ENCODE peak calls at places on chromosomes 3 and 15, in six cellular contexts. One of them, this sample, is unnamed.
A peak's percentile ranks its signal among the peaks of the same experiment; 100 is the strongest.

GRCh38 chr15:85726446-85726845 is 68.3 kb downstream of the KLHL25 start:
- DNase-seq in activated CD4-positive, alpha-beta T cell treated with anti-CD3 and anti-CD28 coated beads, Interleukin-2, amount 50 U/mL, for 1 hour: no peak
- DNase-seq in neural crest cell: no peak
- DNase-seq in EH: peak; percentile 79
- DNase-seq in osteoblast: no peak
- DNase-seq in DMS79 treated with DMSO at 0.1 percent for 48 hours: no peak
- DNase-seq in this sample: no peak

GRCh38 chr15:74653426-74654082 is 37.9 kb downstream of the CLK3 start:
- DNase-seq in osteoblast: no peak
- DNase-seq in neural crest cell: no peak
- DNase-seq in activated CD4-positive, alpha-beta T cell treated with anti-CD3 and anti-CD28 coated beads, Interleukin-2, amount 50 U/mL, for 1 hour: no peak
- DNase-seq in DMS79 treated with DMSO at 0.1 percent for 48 hours: peak; percentile 29
- DNase-seq in EH: peak; percentile 75
- DNase-seq in this sample: no peak

GRCh38 chr3:141795719-141796435 is 32.7 kb downstream of the GRK7 start:
- DNase-seq in DMS79 treated with DMSO at 0.1 percent for 48 hours: peak; percentile 94
- DNase-seq in osteoblast: no peak
- DNase-seq in neural crest cell: no peak
- DNase-seq in activated CD4-positive, alpha-beta T cell treated with anti-CD3 and anti-CD28 coated beads, Interleukin-2, amount 50 U/mL, for 1 hour: peak; percentile 45
- DNase-seq in EH: peak; percentile 14
- DNase-seq in this sample: no peak

GRCh38 chr15:76996526-76997401 is 1.8 kb downstream of the PSTPIP1 start:
- DNase-seq in EH: peak; percentile 41
- DNase-seq in osteoblast: peak; percentile 91
- DNase-seq in activated CD4-positive, alpha-beta T cell treated with anti-CD3 and anti-CD28 coated beads, Interleukin-2, amount 50 U/mL, for 1 hour: peak; percentile 55
- DNase-seq in DMS79 treated with DMSO at 0.1 percent for 48 hours: no peak
- DNase-seq in neural crest cell: no peak
- DNase-seq in this sample: no peak

GRCh38 chr15:39025881-39026280 is 461.3 kb upstream of the RASGRP1 start:
- DNase-seq in DMS79 treated with DMSO at 0.1 percent for 48 hours: no peak
- DNase-seq in osteoblast: no peak
- DNase-seq in activated CD4-positive, alpha-beta T cell treated with anti-CD3 and anti-CD28 coated beads, Interleukin-2, amount 50 U/mL, for 1 hour: no peak
- DNase-seq in neural crest cell: no peak
- DNase-seq in EH: no peak
- DNase-seq in this sample: no peak

GRCh38 chr3:194220776-194221735 is 85.1 kb downstream of the HES1 start:
- DNase-seq in activated CD4-positive, alpha-beta T cell treated with anti-CD3 and anti-CD28 coated beads, Interleukin-2, amount 50 U/mL, for 1 hour: no peak
- DNase-seq in neural crest cell: no peak
- DNase-seq in osteoblast: no peak
- DNase-seq in DMS79 treated with DMSO at 0.1 percent for 48 hours: no peak
- DNase-seq in EH: peak; percentile 39
- DNase-seq in this sample: no peak

GRCh38 chr15:57625703-57626448 is 34.2 kb downstream of the MYZAP start:
- DNase-seq in activated CD4-positive, alpha-beta T cell treated with anti-CD3 and anti-CD28 coated beads, Interleukin-2, amount 50 U/mL, for 1 hour: no peak
- DNase-seq in EH: no peak
- DNase-seq in neural crest cell: no peak
- DNase-seq in DMS79 treated with DMSO at 0.1 percent for 48 hours: no peak
- DNase-seq in osteoblast: peak; percentile 65
- DNase-seq in this sample: no peak

GRCh38 chr3:62892045-62892444 is 16.8 kb upstream of the CADPS start:
- DNase-seq in neural crest cell: no peak
- DNase-seq in EH: no peak
- DNase-seq in DMS79 treated with DMSO at 0.1 percent for 48 hours: no peak
- DNase-seq in activated CD4-positive, alpha-beta T cell treated with anti-CD3 and anti-CD28 coated beads, Interleukin-2, amount 50 U/mL, for 1 hour: no peak
- DNase-seq in osteoblast: no peak
- DNase-seq in this sample: no peak

GRCh38 chr3:106685751-106686150 is 691.5 kb upstream of the CCDC54 start:
- DNase-seq in DMS79 treated with DMSO at 0.1 percent for 48 hours: no peak
- DNase-seq in neural crest cell: no peak
- DNase-seq in osteoblast: no peak
- DNase-seq in EH: no peak
- DNase-seq in activated CD4-positive, alpha-beta T cell treated with anti-CD3 and anti-CD28 coated beads, Interleukin-2, amount 50 U/mL, for 1 hour: no peak
- DNase-seq in this sample: no peak

GRCh38 chr3:59429203-59429602 is 379.4 kb upstream of the CFAP20DC start:
- DNase-seq in activated CD4-positive, alpha-beta T cell treated with anti-CD3 and anti-CD28 coated beads, Interleukin-2, amount 50 U/mL, for 1 hour: no peak
- DNase-seq in EH: no peak
- DNase-seq in osteoblast: peak; percentile 26
- DNase-seq in neural crest cell: no peak
- DNase-seq in DMS79 treated with DMSO at 0.1 percent for 48 hours: no peak
- DNase-seq in this sample: no peak

GRCh38 chr3:171984883-171985282 is 54.5 kb upstream of the FNDC3B start:
- DNase-seq in neural crest cell: no peak
- DNase-seq in osteoblast: no peak
- DNase-seq in EH: no peak
- DNase-seq in DMS79 treated with DMSO at 0.1 percent for 48 hours: no peak
- DNase-seq in activated CD4-positive, alpha-beta T cell treated with anti-CD3 and anti-CD28 coated beads, Interleukin-2, amount 50 U/mL, for 1 hour: no peak
- DNase-seq in this sample: no peak

GRCh38 chr15:81322708-81323253 is 1.2 kb downstream of the STARD5 start:
- DNase-seq in osteoblast: no peak
- DNase-seq in DMS79 treated with DMSO at 0.1 percent for 48 hours: no peak
- DNase-seq in activated CD4-positive, alpha-beta T cell treated with anti-CD3 and anti-CD28 coated beads, Interleukin-2, amount 50 U/mL, for 1 hour: no peak
- DNase-seq in EH: no peak
- DNase-seq in neural crest cell: no peak
- DNase-seq in this sample: no peak

GRCh38 chr3:172856766-172857742 is 106.5 kb downstream of the ECT2 start:
- DNase-seq in osteoblast: no peak
- DNase-seq in EH: peak; percentile 43
- DNase-seq in DMS79 treated with DMSO at 0.1 percent for 48 hours: no peak
- DNase-seq in neural crest cell: no peak
- DNase-seq in activated CD4-positive, alpha-beta T cell treated with anti-CD3 and anti-CD28 coated beads, Interleukin-2, amount 50 U/mL, for 1 hour: no peak
- DNase-seq in this sample: no peak

GRCh38 chr15:88513195-88513594 is 33.3 kb downstream of the DET1 start:
- DNase-seq in DMS79 treated with DMSO at 0.1 percent for 48 hours: no peak
- DNase-seq in EH: peak; percentile 82
- DNase-seq in activated CD4-positive, alpha-beta T cell treated with anti-CD3 and anti-CD28 coated beads, Interleukin-2, amount 50 U/mL, for 1 hour: no peak
- DNase-seq in neural crest cell: no peak
- DNase-seq in osteoblast: peak; percentile 73
- DNase-seq in this sample: no peak

GRCh38 chr15:75836953-75837321 is 6.3 kb upstream of the UBE2Q2 start:
- DNase-seq in activated CD4-positive, alpha-beta T cell treated with anti-CD3 and anti-CD28 coated beads, Interleukin-2, amount 50 U/mL, for 1 hour: peak; percentile 29
- DNase-seq in DMS79 treated with DMSO at 0.1 percent for 48 hours: no peak
- DNase-seq in EH: peak; percentile 86
- DNase-seq in osteoblast: peak; percentile 93
- DNase-seq in neural crest cell: no peak
- DNase-seq in this sample: peak; percentile 56

GRCh38 chr3:30607032-30607833 is 832 bp downstream of the TGFBR2 start:
- DNase-seq in EH: peak; percentile 54
- DNase-seq in neural crest cell: peak; percentile 29
- DNase-seq in DMS79 treated with DMSO at 0.1 percent for 48 hours: no peak
- DNase-seq in osteoblast: peak; percentile 65
- DNase-seq in activated CD4-positive, alpha-beta T cell treated with anti-CD3 and anti-CD28 coated beads, Interleukin-2, amount 50 U/mL, for 1 hour: peak; percentile 62
- DNase-seq in this sample: peak; percentile 60

GRCh38 chr15:69489101-69489571 is 36.5 kb downstream of the RPLP1 start:
- DNase-seq in osteoblast: no peak
- DNase-seq in neural crest cell: no peak
- DNase-seq in DMS79 treated with DMSO at 0.1 percent for 48 hours: no peak
- DNase-seq in activated CD4-positive, alpha-beta T cell treated with anti-CD3 and anti-CD28 coated beads, Interleukin-2, amount 50 U/mL, for 1 hour: no peak
- DNase-seq in EH: peak; percentile 33
- DNase-seq in this sample: no peak

GRCh38 chr3:127479449-127479848 is 111.1 kb downstream of the TPRA1 start:
- DNase-seq in activated CD4-positive, alpha-beta T cell treated with anti-CD3 and anti-CD28 coated beads, Interleukin-2, amount 50 U/mL, for 1 hour: no peak
- DNase-seq in neural crest cell: no peak
- DNase-seq in DMS79 treated with DMSO at 0.1 percent for 48 hours: no peak
- DNase-seq in EH: no peak
- DNase-seq in osteoblast: peak; percentile 57
- DNase-seq in this sample: no peak

GRCh38 chr15:77983708-77984445 is 93.6 kb downstream of the TBC1D2B start:
- DNase-seq in activated CD4-positive, alpha-beta T cell treated with anti-CD3 and anti-CD28 coated beads, Interleukin-2, amount 50 U/mL, for 1 hour: no peak
- DNase-seq in neural crest cell: no peak
- DNase-seq in EH: no peak
- DNase-seq in osteoblast: no peak
- DNase-seq in DMS79 treated with DMSO at 0.1 percent for 48 hours: no peak
- DNase-seq in this sample: no peak

GRCh38 chr3:52022323-52023100 is 26.8 kb upstream of the RPL29 start:
- DNase-seq in activated CD4-positive, alpha-beta T cell treated with anti-CD3 and anti-CD28 coated beads, Interleukin-2, amount 50 U/mL, for 1 hour: no peak
- DNase-seq in osteoblast: peak; percentile 96
- DNase-seq in EH: peak; percentile 75
- DNase-seq in neural crest cell: no peak
- DNase-seq in DMS79 treated with DMSO at 0.1 percent for 48 hours: no peak
- DNase-seq in this sample: no peak

GRCh38 chr3:84946240-84946639 is 12.5 kb upstream of the CADM2 start:
- DNase-seq in EH: no peak
- DNase-seq in osteoblast: no peak
- DNase-seq in DMS79 treated with DMSO at 0.1 percent for 48 hours: no peak
- DNase-seq in neural crest cell: no peak
- DNase-seq in activated CD4-positive, alpha-beta T cell treated with anti-CD3 and anti-CD28 coated beads, Interleukin-2, amount 50 U/mL, for 1 hour: no peak
- DNase-seq in this sample: no peak

GRCh38 chr3:101513419-101513986 is 491 bp upstream of the SENP7 start:
- DNase-seq in osteoblast: peak; percentile 85
- DNase-seq in activated CD4-positive, alpha-beta T cell treated with anti-CD3 and anti-CD28 coated beads, Interleukin-2, amount 50 U/mL, for 1 hour: no peak
- DNase-seq in neural crest cell: no peak
- DNase-seq in DMS79 treated with DMSO at 0.1 percent for 48 hours: no peak
- DNase-seq in EH: no peak
- DNase-seq in this sample: no peak

GRCh38 chr3:14831916-14832430 is 13.2 kb downstream of the FGD5 start:
- DNase-seq in neural crest cell: no peak
- DNase-seq in EH: no peak
- DNase-seq in osteoblast: no peak
- DNase-seq in activated CD4-positive, alpha-beta T cell treated with anti-CD3 and anti-CD28 coated beads, Interleukin-2, amount 50 U/mL, for 1 hour: no peak
- DNase-seq in DMS79 treated with DMSO at 0.1 percent for 48 hours: no peak
- DNase-seq in this sample: no peak

GRCh38 chr3:122967376-122968164 is 60.0 kb downstream of the SEMA5B start:
- DNase-seq in osteoblast: no peak
- DNase-seq in neural crest cell: no peak
- DNase-seq in DMS79 treated with DMSO at 0.1 percent for 48 hours: no peak
- DNase-seq in EH: no peak
- DNase-seq in activated CD4-positive, alpha-beta T cell treated with anti-CD3 and anti-CD28 coated beads, Interleukin-2, amount 50 U/mL, for 1 hour: no peak
- DNase-seq in this sample: no peak

GRCh38 chr3:47954562-47954961 is 61.7 kb downstream of the MAP4 start:
- DNase-seq in osteoblast: no peak
- DNase-seq in DMS79 treated with DMSO at 0.1 percent for 48 hours: peak; percentile 9
- DNase-seq in EH: no peak
- DNase-seq in neural crest cell: no peak
- DNase-seq in activated CD4-positive, alpha-beta T cell treated with anti-CD3 and anti-CD28 coated beads, Interleukin-2, amount 50 U/mL, for 1 hour: no peak
- DNase-seq in this sample: no peak

GRCh38 chr3:52064561-52064960 is 8.2 kb upstream of the DUSP7 start:
- DNase-seq in osteoblast: peak; percentile 91
- DNase-seq in EH: no peak
- DNase-seq in neural crest cell: no peak
- DNase-seq in activated CD4-positive, alpha-beta T cell treated with anti-CD3 and anti-CD28 coated beads, Interleukin-2, amount 50 U/mL, for 1 hour: no peak
- DNase-seq in DMS79 treated with DMSO at 0.1 percent for 48 hours: no peak
- DNase-seq in this sample: no peak

This sample was measured in activated T-helper 2 cell treated with anti-CD3 and anti-CD28 coated beads, Interferon-gamma antibody, Interleukin-2, Interleukin-4, amounts not matched to agents 10 μg/mL and 5 μg/mL and 100 μg/mL, durations not matched to agents 14 hours and 24 hours and 36 hours.